ENCODE peak calls at places on chromosomes 16 and 17, in seven cellular contexts. Y is hepatocyte, U is GM23248, V is mammary epithelial cell, R is H1, O is fibroblast of lung, A is endothelial cell of umbilical vein. F is an unnamed sample.

GRCh38 chr17:66441012-66441703 is 138.7 kb downstream of the PRKCA start:
- DNase-seq in U (peak; percentile 34), V (peak; percentile 69), R (no peak), Y (no peak), O (no peak), A (no peak), F (no peak)

GRCh38 chr17:83053021-83053778 is 26.2 kb upstream of the METRNL start:
- DNase-seq in O (peak; percentile 27), U (peak; percentile 56), Y (no peak), V (no peak), A (peak; percentile 75), R (no peak), F (no peak)

GRCh38 chr16:68436581-68436980 is 11.7 kb downstream of the SMPD3 start:
- DNase-seq in R (no peak), V (no peak), U (no peak), Y (no peak), A (no peak), O (no peak), F (no peak)

GRCh38 chr17:64448665-64449512 is at the start of gene MILR1:
- DNase-seq in A (peak; percentile 92), O (peak; percentile 92), U (peak; percentile 93), Y (no peak), V (peak; percentile 72), R (no peak), F (peak; percentile 97)

GRCh38 chr16:6122401-6122800 is 1024.8 kb upstream of the EEF2KMT start:
- DNase-seq in O (no peak), Y (peak; percentile 82), V (no peak), R (no peak), A (no peak), U (no peak), F (no peak)

GRCh38 chr17:75176625-75177024 is 6.1 kb downstream of the SUMO2 start:
- DNase-seq in V (no peak), U (no peak), O (no peak), R (no peak), A (no peak), Y (no peak), F (no peak)

GRCh38 chr16:15041260-15042011 is 14.4 kb downstream of the NTAN1 start:
- DNase-seq in Y (no peak), R (no peak), U (peak; percentile 94), V (peak; percentile 43), O (peak; percentile 81), A (no peak), F (no peak)

GRCh38 chr16:50756466-50756865 is 14.6 kb downstream of the CYLD start:
- DNase-seq in O (no peak), Y (no peak), U (peak; percentile 8), R (no peak), A (no peak), V (no peak), F (no peak)

GRCh38 chr16:57925310-57925709 is 45.6 kb downstream of the CNGB1 start:
- DNase-seq in R (no peak), A (no peak), Y (no peak), V (no peak), O (no peak), U (no peak), F (no peak)
- H2AFZ ChIP-seq in R (no peak overlapping the region), A (no peak overlapping the region), Y (no peak overlapping the region), V (no peak overlapping the region), O (no peak overlapping the region), U (no peak overlapping the region), F (no peak overlapping the region)

GRCh38 chr16:56424404-56424765 is 960 bp downstream of the AMFR start:
- DNase-seq in R (no peak), U (peak; percentile 51), A (peak; percentile 28), V (peak; percentile 17), Y (no peak), O (peak; percentile 17), F (no peak)
- TF ChIP-seq EZH2 in R (no peak), U (no peak), A (no peak), V (no peak), Y (no peak), O (no peak), F (no peak)

GRCh38 chr16:1336619-1337018 is 3.2 kb downstream of the BAIAP3 start:
- DNase-seq in R (no peak), U (no peak), Y (no peak), O (no peak), V (no peak), A (no peak), F (no peak)

GRCh38 chr16:1335211-1335971 is 1.9 kb downstream of the BAIAP3 start:
- DNase-seq in V (no peak), A (no peak), O (no peak), Y (no peak), U (no peak), R (no peak), F (no peak)

GRCh38 chr16:1334739-1335138 is 1.3 kb downstream of the BAIAP3 start:
- DNase-seq in O (no peak), V (no peak), U (no peak), R (no peak), Y (no peak), A (no peak), F (no peak)

GRCh38 chr16:1337486-1337885 is 4.0 kb downstream of the BAIAP3 start:
- DNase-seq in Y (no peak), U (no peak), A (no peak), O (no peak), V (no peak), R (no peak), F (no peak)

GRCh38 chr16:1335996-1336395 is 2.6 kb downstream of the BAIAP3 start:
- DNase-seq in U (no peak), O (no peak), R (no peak), A (no peak), V (no peak), Y (no peak), F (no peak)
- H3K4me2 ChIP-seq in U (no peak overlapping the region), O (no peak overlapping the region), R (no peak overlapping the region), A (no peak overlapping the region), V (no peak overlapping the region), Y (no peak overlapping the region), F (no peak overlapping the region)

GRCh38 chr16:77273-77806 is 685 bp upstream of the MPG start:
- DNase-seq in A (peak; percentile 65), O (peak; percentile 73), V (no peak), Y (peak; percentile 79), U (peak; percentile 87), R (no peak), F (peak; percentile 61)

GRCh38 chr16:77807-78443 is at the start of gene MPG:
- DNase-seq in V (peak; percentile 51), U (peak; percentile 89), Y (peak; percentile 93), R (no peak), O (peak; percentile 68), A (peak; percentile 69), F (peak; percentile 90)

GRCh38 chr16:78444-79145 is 570 bp downstream of the MPG start:
- DNase-seq in O (peak; percentile 59), R (no peak), V (no peak), A (peak; percentile 49), Y (peak; percentile 67), U (peak; percentile 85), F (no peak)

GRCh38 chr16:75580-76501 is 2.2 kb upstream of the MPG start:
- DNase-seq in V (no peak), O (peak; percentile 93), U (peak; percentile 88), R (no peak), A (peak; percentile 41), Y (peak; percentile 87), F (peak; percentile 47)

GRCh38 chr16:76535-77272 is 1.3 kb upstream of the MPG start:
- DNase-seq in R (no peak), U (peak; percentile 90), A (peak; percentile 75), Y (peak; percentile 77), V (peak; percentile 25), O (peak; percentile 92), F (peak; percentile 81)
- H2AFZ ChIP-seq in R (no peak overlapping the region), U (no peak overlapping the region), A (no peak overlapping the region), Y (no peak overlapping the region), V (peak overlapping the region; percentile 83), O (no peak overlapping the region), F (no peak overlapping the region)

GRCh38 chr17:4788807-4789700 is at the start of gene GLTPD2:
- DNase-seq in V (no peak), A (no peak), Y (peak; percentile 80), O (no peak), R (no peak), U (no peak), F (no peak)
- TF ChIP-seq EZH2 in V (no peak), A (no peak), Y (no peak), O (no peak), R (peak; percentile 74), U (no peak), F (no peak)

GRCh38 chr17:78653382-78653781 is 76.2 kb upstream of the DNAH17 start:
- DNase-seq in V (peak; percentile 20), R (no peak), U (peak; percentile 59), A (peak; percentile 16), O (peak; percentile 31), Y (no peak), F (no peak)
- H3K4me2 ChIP-seq in V (no peak overlapping the region), R (no peak overlapping the region), U (no peak overlapping the region), A (no peak overlapping the region), O (no peak overlapping the region), Y (no peak overlapping the region), F (no peak overlapping the region)

GRCh38 chr16:53087101-53087500 is 32.3 kb downstream of the CHD9 start:
- DNase-seq in Y (no peak), O (peak; percentile 40), R (no peak), A (no peak), U (peak; percentile 80), V (no peak), F (no peak)

GRCh38 chr16:53084141-53084541 is 29.4 kb downstream of the CHD9 start:
- DNase-seq in V (peak; percentile 95), Y (no peak), O (no peak), R (no peak), A (no peak), U (no peak), F (no peak)

GRCh38 chr16:53083123-53083522 is 28.3 kb downstream of the CHD9 start:
- DNase-seq in Y (no peak), R (no peak), U (peak; percentile 53), A (peak; percentile 30), O (no peak), V (peak; percentile 41), F (no peak)

GRCh38 chr16:53085539-53086450 is 31.0 kb downstream of the CHD9 start:
- DNase-seq in R (no peak), U (peak; percentile 61), O (peak; percentile 61), Y (peak; percentile 72), V (peak; percentile 43), A (peak; percentile 84), F (no peak)

DNA sequence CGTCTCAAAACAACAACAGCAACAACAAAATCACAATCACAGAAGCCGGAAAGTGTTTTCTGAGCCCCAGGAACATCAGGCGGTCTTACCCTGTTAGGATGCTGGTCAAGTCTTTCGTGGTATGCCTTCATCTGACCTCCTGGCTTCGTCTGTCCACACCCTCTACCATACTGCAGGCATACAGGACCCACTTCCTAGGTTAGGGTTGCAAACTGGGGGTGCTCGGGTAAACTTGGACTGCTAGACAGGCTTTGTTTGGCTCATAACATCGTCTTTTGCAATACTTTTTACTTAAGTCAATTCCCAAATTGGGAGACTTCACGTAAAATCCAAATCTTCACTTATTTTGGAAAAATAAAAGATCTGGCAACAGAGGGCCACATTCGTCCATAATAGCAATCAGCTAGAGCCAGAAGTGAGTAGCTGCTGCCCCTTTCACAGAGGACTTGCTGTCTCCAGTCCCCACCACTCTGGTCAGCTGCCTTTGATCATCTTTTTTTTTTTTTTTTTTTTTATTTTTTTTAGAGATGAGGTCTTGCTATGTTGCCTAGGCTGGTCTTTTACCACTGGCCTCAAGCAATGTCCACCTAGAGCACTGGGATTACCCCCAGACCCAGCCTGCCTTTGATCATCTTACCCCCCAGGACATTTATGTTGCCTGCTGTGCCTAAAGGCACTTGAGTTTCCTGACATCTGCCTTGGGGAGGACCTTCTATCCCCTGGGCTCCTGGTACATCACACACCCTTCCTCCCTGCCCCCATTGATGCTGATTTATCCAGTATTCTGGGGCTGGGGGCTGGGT is 30.1 kb downstream of the CHD9 start:
- DNase-seq in V (no peak), O (peak; percentile 19), Y (no peak), R (no peak), U (no peak), A (no peak), F (no peak)
- H2AFZ ChIP-seq in V (peak overlapping the region; percentile 49), O (no peak overlapping the region), Y (no peak overlapping the region), R (no peak overlapping the region), U (no peak overlapping the region), A (no peak overlapping the region), F (no peak overlapping the region)